ENCODE peak calls at places on chromosomes 16 and 17, in four cellular contexts. M, R, F and G are unnamed samples.

GRCh38 chr17:14575349-14575966 is 274.6 kb downstream of the HS3ST3B1 start:
- DNase-seq in F (no peak), R (no peak), M (no peak), G (no peak)

GRCh38 chr17:1203111-1203966 is 23.6 kb upstream of the ABR start:
- DNase-seq in M (no peak), R (peak), F (peak), G (no peak)

GRCh38 chr16:19382084-19382801 is 35.4 kb upstream of the TMC5 start:
- DNase-seq in F (no peak), R (no peak), M (peak), G (no peak)

GRCh38 chr17:31467502-31468256 is 76.2 kb downstream of the RAB11FIP4 start:
- DNase-seq in F (no peak), R (no peak), M (no peak), G (no peak)

GRCh38 chr17:6668219-6668618 is 16.7 kb downstream of the C17orf100 start:
- DNase-seq in F (no peak), M (no peak), R (no peak), G (no peak)

GRCh38 chr17:68646626-68647526 is 45.7 kb upstream of the FAM20A start:
- DNase-seq in R (no peak), M (no peak), F (no peak), G (no peak)

GRCh38 chr17:30000001-30000754 is 58.7 kb downstream of the EFCAB5 start:
- DNase-seq in M (peak), F (no peak), R (no peak), G (no peak)

GRCh38 chr16:1140582-1140981 is 12.3 kb upstream of the CACNA1H start:
- DNase-seq in M (no peak), R (no peak), F (no peak), G (no peak)

GRCh38 chr17:728911-729310 is 3.5 kb upstream of the TLCD3A start:
- DNase-seq in M (no peak), F (no peak), R (no peak), G (no peak)

GRCh38 chr17:48611213-48611612 is 396 bp upstream of the HOXB7 start:
- DNase-seq in R (no peak), F (peak), M (no peak), G (no peak)

GRCh38 chr17:48610282-48611211 is at the start of gene HOXB7:
- DNase-seq in M (peak), F (peak), R (peak), G (no peak)

GRCh38 chr17:48608494-48608834 is 2.4 kb downstream of the HOXB7 start:
- DNase-seq in F (no peak), M (no peak), R (no peak), G (no peak)

GRCh38 chr17:48608921-48609505 is 1.8 kb downstream of the HOXB7 start:
- DNase-seq in F (no peak), M (peak), R (no peak), G (no peak)

GRCh38 chr17:48609754-48610281 is 999 bp downstream of the HOXB7 start:
- DNase-seq in M (no peak), R (no peak), F (no peak), G (no peak)
- H3K27ac ChIP-seq in M (no peak), R (no peak), F (peak), G (no peak)

GRCh38 chr16:85882181-85882810 is 16.7 kb upstream of the IRF8 start:
- DNase-seq in F (no peak), M (no peak), R (no peak), G (no peak)
- H3K27ac ChIP-seq in F (no peak), M (no peak), R (no peak), G (no peak)

DNA sequence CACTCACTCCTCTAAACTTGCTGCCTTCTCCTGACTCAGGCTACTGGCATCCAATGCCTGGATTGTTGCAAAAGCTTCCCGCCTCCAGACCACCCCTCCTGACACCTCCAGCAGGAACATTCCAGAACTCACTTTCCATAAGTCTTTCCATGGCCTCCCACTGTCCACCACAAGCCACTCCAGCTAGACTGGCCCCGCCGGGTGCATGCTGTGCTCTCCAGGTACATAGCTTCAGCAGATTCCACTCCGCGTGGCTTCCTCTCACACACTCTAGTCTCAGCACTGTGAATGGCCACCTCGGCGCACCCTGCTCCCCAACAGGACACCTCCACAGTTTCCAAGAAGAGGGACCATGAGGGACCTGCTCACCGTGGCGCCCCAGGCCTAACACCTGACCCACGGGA is 25.9 kb upstream of the FAAP100 start:
- DNase-seq in F (no peak), M (no peak), R (no peak), G (no peak)
- H3K27ac ChIP-seq in F (no peak), M (no peak), R (no peak), G (no peak)

DNA sequence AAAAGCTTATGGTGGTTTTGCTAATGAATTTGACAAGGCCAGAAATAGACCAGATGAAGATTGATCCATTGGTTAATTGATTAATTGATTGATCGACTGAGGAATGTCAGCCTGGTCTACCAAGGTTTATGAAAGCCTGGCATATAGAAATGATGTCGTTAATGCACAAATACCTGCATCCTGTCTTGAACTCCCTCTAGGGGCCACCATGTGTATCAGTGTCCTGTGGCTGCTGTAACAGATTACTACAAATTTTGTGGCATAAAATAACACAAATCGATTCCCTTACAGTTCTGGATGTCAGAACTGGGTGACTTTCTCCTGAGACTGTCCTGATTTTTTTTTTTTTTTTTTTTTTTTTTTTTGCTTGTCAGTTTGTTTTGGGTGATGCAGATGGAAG is 553.2 kb downstream of the MAF start:
- DNase-seq in R (no peak), M (peak), F (no peak), G (no peak)
- H3K27ac ChIP-seq in R (no peak), M (no peak), F (no peak), G (no peak)

GRCh38 chr17:35930211-35931065 is at the start of gene RDM1:
- DNase-seq in R (peak), M (peak), F (peak), G (peak)
- H3K27ac ChIP-seq in R (no peak), M (no peak), F (no peak), G (no peak)